ENCODE peak calls at places on chromosomes 4 and X, in ten cellular contexts. One of them, this sample, is unnamed.
A peak's percentile ranks its signal among the peaks of the same experiment; 100 is the strongest.

GRCh38 chr4:80361329-80361900 is 25.9 kb downstream of the CFAP299 start:
- DNase-seq in PC-3: peak; percentile 68
- DNase-seq in GM03348: peak; percentile 43
- DNase-seq in astrocyte of the spinal cord: peak; percentile 40
- DNase-seq in left colon: no peak
- DNase-seq in heart left ventricle: no peak
- DNase-seq in stimulated activated CD8-positive, alpha-beta memory T cell treated with anti-CD3 and anti-CD28 coated beads, Interleukin-7, amount 100 ng/mL, for 4 hours: no peak
- DNase-seq in A172: peak; percentile 6
- DNase-seq in SHP77: no peak
- DNase-seq in stimulated activated CD4-positive, alpha-beta T cell treated with anti-CD3 and anti-CD28 coated beads, Interleukin-4, amount 100 ng/mL, for 48 hours: no peak
- DNase-seq in this sample: no peak

GRCh38 chr4:35993606-35994005 is 250.7 kb downstream of the ARAP2 start:
- DNase-seq in PC-3: no peak
- DNase-seq in GM03348: no peak
- DNase-seq in astrocyte of the spinal cord: no peak
- DNase-seq in left colon: no peak
- DNase-seq in heart left ventricle: no peak
- DNase-seq in stimulated activated CD8-positive, alpha-beta memory T cell treated with anti-CD3 and anti-CD28 coated beads, Interleukin-7, amount 100 ng/mL, for 4 hours: no peak
- DNase-seq in A172: no peak
- DNase-seq in SHP77: no peak
- DNase-seq in stimulated activated CD4-positive, alpha-beta T cell treated with anti-CD3 and anti-CD28 coated beads, Interleukin-4, amount 100 ng/mL, for 48 hours: no peak
- DNase-seq in this sample: no peak

GRCh38 chr4:53804719-53805118 is 213.4 kb upstream of the LNX1 start:
- DNase-seq in PC-3: peak; percentile 70
- DNase-seq in GM03348: peak; percentile 23
- DNase-seq in astrocyte of the spinal cord: no peak
- DNase-seq in left colon: peak; percentile 36
- DNase-seq in heart left ventricle: no peak
- DNase-seq in stimulated activated CD8-positive, alpha-beta memory T cell treated with anti-CD3 and anti-CD28 coated beads, Interleukin-7, amount 100 ng/mL, for 4 hours: no peak
- DNase-seq in A172: peak; percentile 30
- DNase-seq in SHP77: no peak
- DNase-seq in stimulated activated CD4-positive, alpha-beta T cell treated with anti-CD3 and anti-CD28 coated beads, Interleukin-4, amount 100 ng/mL, for 48 hours: peak; percentile 4
- DNase-seq in this sample: no peak

GRCh38 chr4:27666943-27667342 is 806.3 kb downstream of the STIM2 start:
- DNase-seq in PC-3: peak; percentile 39
- DNase-seq in GM03348: peak; percentile 4
- DNase-seq in astrocyte of the spinal cord: no peak
- DNase-seq in left colon: no peak
- DNase-seq in heart left ventricle: no peak
- DNase-seq in stimulated activated CD8-positive, alpha-beta memory T cell treated with anti-CD3 and anti-CD28 coated beads, Interleukin-7, amount 100 ng/mL, for 4 hours: no peak
- DNase-seq in A172: peak; percentile 5
- DNase-seq in SHP77: no peak
- DNase-seq in stimulated activated CD4-positive, alpha-beta T cell treated with anti-CD3 and anti-CD28 coated beads, Interleukin-4, amount 100 ng/mL, for 48 hours: no peak
- DNase-seq in this sample: no peak

GRCh38 chr4:140826701-140827027 is 70.5 kb upstream of the TBC1D9 start:
- DNase-seq in PC-3: no peak
- DNase-seq in GM03348: no peak
- DNase-seq in astrocyte of the spinal cord: no peak
- DNase-seq in left colon: no peak
- DNase-seq in heart left ventricle: no peak
- DNase-seq in stimulated activated CD8-positive, alpha-beta memory T cell treated with anti-CD3 and anti-CD28 coated beads, Interleukin-7, amount 100 ng/mL, for 4 hours: no peak
- DNase-seq in A172: no peak
- DNase-seq in SHP77: no peak
- DNase-seq in stimulated activated CD4-positive, alpha-beta T cell treated with anti-CD3 and anti-CD28 coated beads, Interleukin-4, amount 100 ng/mL, for 48 hours: no peak
- DNase-seq in this sample: no peak

GRCh38 chr4:108881190-108881589 is 118.3 kb upstream of the ETNPPL start:
- DNase-seq in PC-3: no peak
- DNase-seq in GM03348: peak; percentile 47
- DNase-seq in astrocyte of the spinal cord: peak; percentile 69
- DNase-seq in left colon: no peak
- DNase-seq in heart left ventricle: no peak
- DNase-seq in stimulated activated CD8-positive, alpha-beta memory T cell treated with anti-CD3 and anti-CD28 coated beads, Interleukin-7, amount 100 ng/mL, for 4 hours: no peak
- DNase-seq in A172: peak; percentile 95
- DNase-seq in SHP77: no peak
- DNase-seq in stimulated activated CD4-positive, alpha-beta T cell treated with anti-CD3 and anti-CD28 coated beads, Interleukin-4, amount 100 ng/mL, for 48 hours: no peak
- DNase-seq in this sample: no peak

GRCh38 chr4:56314207-56314915 is 72.9 kb downstream of the AASDH start:
- DNase-seq in PC-3: no peak
- DNase-seq in GM03348: no peak
- DNase-seq in astrocyte of the spinal cord: no peak
- DNase-seq in left colon: no peak
- DNase-seq in heart left ventricle: no peak
- DNase-seq in stimulated activated CD8-positive, alpha-beta memory T cell treated with anti-CD3 and anti-CD28 coated beads, Interleukin-7, amount 100 ng/mL, for 4 hours: no peak
- DNase-seq in A172: no peak
- DNase-seq in SHP77: no peak
- DNase-seq in stimulated activated CD4-positive, alpha-beta T cell treated with anti-CD3 and anti-CD28 coated beads, Interleukin-4, amount 100 ng/mL, for 48 hours: no peak
- DNase-seq in this sample: no peak

GRCh38 chr4:150090836-150091235 is 12.6 kb downstream of the DCLK2 start:
- DNase-seq in PC-3: no peak
- DNase-seq in GM03348: no peak
- DNase-seq in astrocyte of the spinal cord: peak; percentile 82
- DNase-seq in left colon: no peak
- DNase-seq in heart left ventricle: no peak
- DNase-seq in stimulated activated CD8-positive, alpha-beta memory T cell treated with anti-CD3 and anti-CD28 coated beads, Interleukin-7, amount 100 ng/mL, for 4 hours: no peak
- DNase-seq in A172: no peak
- DNase-seq in SHP77: no peak
- DNase-seq in stimulated activated CD4-positive, alpha-beta T cell treated with anti-CD3 and anti-CD28 coated beads, Interleukin-4, amount 100 ng/mL, for 48 hours: no peak
- DNase-seq in this sample: no peak

GRCh38 chr4:148893095-148893494 is 450.9 kb upstream of the NR3C2 start:
- DNase-seq in PC-3: no peak
- DNase-seq in GM03348: no peak
- DNase-seq in astrocyte of the spinal cord: no peak
- DNase-seq in left colon: no peak
- DNase-seq in heart left ventricle: no peak
- DNase-seq in stimulated activated CD8-positive, alpha-beta memory T cell treated with anti-CD3 and anti-CD28 coated beads, Interleukin-7, amount 100 ng/mL, for 4 hours: no peak
- DNase-seq in A172: no peak
- DNase-seq in SHP77: no peak
- DNase-seq in stimulated activated CD4-positive, alpha-beta T cell treated with anti-CD3 and anti-CD28 coated beads, Interleukin-4, amount 100 ng/mL, for 48 hours: no peak
- DNase-seq in this sample: no peak

GRCh38 chr4:28451346-28451745 is 1590.7 kb downstream of the STIM2 start:
- DNase-seq in PC-3: no peak
- DNase-seq in GM03348: no peak
- DNase-seq in astrocyte of the spinal cord: no peak
- DNase-seq in left colon: no peak
- DNase-seq in heart left ventricle: no peak
- DNase-seq in stimulated activated CD8-positive, alpha-beta memory T cell treated with anti-CD3 and anti-CD28 coated beads, Interleukin-7, amount 100 ng/mL, for 4 hours: no peak
- DNase-seq in A172: no peak
- DNase-seq in SHP77: no peak
- DNase-seq in stimulated activated CD4-positive, alpha-beta T cell treated with anti-CD3 and anti-CD28 coated beads, Interleukin-4, amount 100 ng/mL, for 48 hours: no peak
- DNase-seq in this sample: no peak

GRCh38 chr4:81030617-81031388 is at the start of gene BMP3:
- DNase-seq in PC-3: peak; percentile 54
- DNase-seq in GM03348: peak; percentile 33
- DNase-seq in astrocyte of the spinal cord: peak; percentile 42
- DNase-seq in left colon: peak; percentile 75
- DNase-seq in heart left ventricle: no peak
- DNase-seq in stimulated activated CD8-positive, alpha-beta memory T cell treated with anti-CD3 and anti-CD28 coated beads, Interleukin-7, amount 100 ng/mL, for 4 hours: no peak
- DNase-seq in A172: no peak
- DNase-seq in SHP77: no peak
- DNase-seq in stimulated activated CD4-positive, alpha-beta T cell treated with anti-CD3 and anti-CD28 coated beads, Interleukin-4, amount 100 ng/mL, for 48 hours: no peak
- DNase-seq in this sample: no peak

GRCh38 chr4:101347557-101348366 is 436 bp upstream of the PPP3CA start:
- DNase-seq in PC-3: peak; percentile 91
- DNase-seq in GM03348: peak; percentile 100
- DNase-seq in astrocyte of the spinal cord: peak; percentile 98
- DNase-seq in left colon: peak; percentile 99
- DNase-seq in heart left ventricle: peak; percentile 99
- DNase-seq in stimulated activated CD8-positive, alpha-beta memory T cell treated with anti-CD3 and anti-CD28 coated beads, Interleukin-7, amount 100 ng/mL, for 4 hours: peak; percentile 98
- DNase-seq in A172: peak; percentile 87
- DNase-seq in SHP77: peak; percentile 79
- DNase-seq in stimulated activated CD4-positive, alpha-beta T cell treated with anti-CD3 and anti-CD28 coated beads, Interleukin-4, amount 100 ng/mL, for 48 hours: peak; percentile 98
- DNase-seq in this sample: peak; percentile 30

GRCh38 chr4:122992111-122992510 is 69.7 kb upstream of the NUDT6 start:
- DNase-seq in PC-3: peak; percentile 44
- DNase-seq in GM03348: peak; percentile 16
- DNase-seq in astrocyte of the spinal cord: no peak
- DNase-seq in left colon: no peak
- DNase-seq in heart left ventricle: no peak
- DNase-seq in stimulated activated CD8-positive, alpha-beta memory T cell treated with anti-CD3 and anti-CD28 coated beads, Interleukin-7, amount 100 ng/mL, for 4 hours: no peak
- DNase-seq in A172: no peak
- DNase-seq in SHP77: no peak
- DNase-seq in stimulated activated CD4-positive, alpha-beta T cell treated with anti-CD3 and anti-CD28 coated beads, Interleukin-4, amount 100 ng/mL, for 48 hours: no peak
- DNase-seq in this sample: no peak

GRCh38 chr4:91113130-91113706 is 986.0 kb downstream of the CCSER1 start:
- DNase-seq in PC-3: peak; percentile 50
- DNase-seq in GM03348: peak; percentile 12
- DNase-seq in astrocyte of the spinal cord: peak; percentile 32
- DNase-seq in left colon: no peak
- DNase-seq in heart left ventricle: no peak
- DNase-seq in stimulated activated CD8-positive, alpha-beta memory T cell treated with anti-CD3 and anti-CD28 coated beads, Interleukin-7, amount 100 ng/mL, for 4 hours: no peak
- DNase-seq in A172: peak; percentile 32
- DNase-seq in SHP77: no peak
- DNase-seq in stimulated activated CD4-positive, alpha-beta T cell treated with anti-CD3 and anti-CD28 coated beads, Interleukin-4, amount 100 ng/mL, for 48 hours: no peak
- DNase-seq in this sample: no peak

GRCh38 chr4:151340751-151341385 is 15.5 kb upstream of the SH3D19 start:
- DNase-seq in PC-3: no peak
- DNase-seq in GM03348: no peak
- DNase-seq in astrocyte of the spinal cord: peak; percentile 30
- DNase-seq in left colon: no peak
- DNase-seq in heart left ventricle: no peak
- DNase-seq in stimulated activated CD8-positive, alpha-beta memory T cell treated with anti-CD3 and anti-CD28 coated beads, Interleukin-7, amount 100 ng/mL, for 4 hours: no peak
- DNase-seq in A172: no peak
- DNase-seq in SHP77: no peak
- DNase-seq in stimulated activated CD4-positive, alpha-beta T cell treated with anti-CD3 and anti-CD28 coated beads, Interleukin-4, amount 100 ng/mL, for 48 hours: no peak
- DNase-seq in this sample: no peak

GRCh38 chr4:8580321-8581093 is at the start of gene GPR78:
- DNase-seq in PC-3: peak; percentile 20
- DNase-seq in GM03348: peak; percentile 87
- DNase-seq in astrocyte of the spinal cord: peak; percentile 39
- DNase-seq in left colon: peak; percentile 23
- DNase-seq in heart left ventricle: peak; percentile 55
- DNase-seq in stimulated activated CD8-positive, alpha-beta memory T cell treated with anti-CD3 and anti-CD28 coated beads, Interleukin-7, amount 100 ng/mL, for 4 hours: no peak
- DNase-seq in A172: no peak
- DNase-seq in SHP77: no peak
- DNase-seq in stimulated activated CD4-positive, alpha-beta T cell treated with anti-CD3 and anti-CD28 coated beads, Interleukin-4, amount 100 ng/mL, for 48 hours: peak; percentile 47
- DNase-seq in this sample: no peak

GRCh38 chr4:98722000-98722399 is 63.6 kb upstream of the TSPAN5 start:
- DNase-seq in PC-3: peak; percentile 81
- DNase-seq in GM03348: no peak
- DNase-seq in astrocyte of the spinal cord: no peak
- DNase-seq in left colon: no peak
- DNase-seq in heart left ventricle: no peak
- DNase-seq in stimulated activated CD8-positive, alpha-beta memory T cell treated with anti-CD3 and anti-CD28 coated beads, Interleukin-7, amount 100 ng/mL, for 4 hours: no peak
- DNase-seq in A172: no peak
- DNase-seq in SHP77: no peak
- DNase-seq in stimulated activated CD4-positive, alpha-beta T cell treated with anti-CD3 and anti-CD28 coated beads, Interleukin-4, amount 100 ng/mL, for 48 hours: no peak
- DNase-seq in this sample: no peak

GRCh38 chrX:3748052-3748559 is 34.7 kb upstream of the PRKX start:
- DNase-seq in PC-3: no peak
- DNase-seq in GM03348: no peak
- DNase-seq in astrocyte of the spinal cord: no peak
- DNase-seq in left colon: no peak
- DNase-seq in heart left ventricle: no peak
- DNase-seq in stimulated activated CD8-positive, alpha-beta memory T cell treated with anti-CD3 and anti-CD28 coated beads, Interleukin-7, amount 100 ng/mL, for 4 hours: no peak
- DNase-seq in A172: no peak
- DNase-seq in SHP77: no peak
- DNase-seq in stimulated activated CD4-positive, alpha-beta T cell treated with anti-CD3 and anti-CD28 coated beads, Interleukin-4, amount 100 ng/mL, for 48 hours: no peak
- DNase-seq in this sample: no peak

GRCh38 chr4:6765703-6766102 is 16.8 kb upstream of the KIAA0232 start:
- DNase-seq in PC-3: no peak
- DNase-seq in GM03348: no peak
- DNase-seq in astrocyte of the spinal cord: no peak
- DNase-seq in left colon: no peak
- DNase-seq in heart left ventricle: no peak
- DNase-seq in stimulated activated CD8-positive, alpha-beta memory T cell treated with anti-CD3 and anti-CD28 coated beads, Interleukin-7, amount 100 ng/mL, for 4 hours: no peak
- DNase-seq in A172: no peak
- DNase-seq in SHP77: no peak
- DNase-seq in stimulated activated CD4-positive, alpha-beta T cell treated with anti-CD3 and anti-CD28 coated beads, Interleukin-4, amount 100 ng/mL, for 48 hours: no peak
- DNase-seq in this sample: no peak

GRCh38 chrX:136336623-136337022 is 35.9 kb downstream of the ADGRG4 start:
- DNase-seq in PC-3: no peak
- DNase-seq in GM03348: no peak
- DNase-seq in astrocyte of the spinal cord: no peak
- DNase-seq in left colon: no peak
- DNase-seq in heart left ventricle: no peak
- DNase-seq in stimulated activated CD8-positive, alpha-beta memory T cell treated with anti-CD3 and anti-CD28 coated beads, Interleukin-7, amount 100 ng/mL, for 4 hours: no peak
- DNase-seq in A172: no peak
- DNase-seq in SHP77: no peak
- DNase-seq in stimulated activated CD4-positive, alpha-beta T cell treated with anti-CD3 and anti-CD28 coated beads, Interleukin-4, amount 100 ng/mL, for 48 hours: no peak
- DNase-seq in this sample: no peak

GRCh38 chr4:13645075-13645474 is 17.6 kb upstream of the BOD1L1 start:
- DNase-seq in PC-3: no peak
- DNase-seq in GM03348: no peak
- DNase-seq in astrocyte of the spinal cord: no peak
- DNase-seq in left colon: no peak
- DNase-seq in heart left ventricle: no peak
- DNase-seq in stimulated activated CD8-positive, alpha-beta memory T cell treated with anti-CD3 and anti-CD28 coated beads, Interleukin-7, amount 100 ng/mL, for 4 hours: no peak
- DNase-seq in A172: no peak
- DNase-seq in SHP77: no peak
- DNase-seq in stimulated activated CD4-positive, alpha-beta T cell treated with anti-CD3 and anti-CD28 coated beads, Interleukin-4, amount 100 ng/mL, for 48 hours: no peak
- DNase-seq in this sample: no peak

GRCh38 chr4:113772319-113772718 is 10.8 kb upstream of the CAMK2D start:
- DNase-seq in PC-3: no peak
- DNase-seq in GM03348: no peak
- DNase-seq in astrocyte of the spinal cord: no peak
- DNase-seq in left colon: no peak
- DNase-seq in heart left ventricle: no peak
- DNase-seq in stimulated activated CD8-positive, alpha-beta memory T cell treated with anti-CD3 and anti-CD28 coated beads, Interleukin-7, amount 100 ng/mL, for 4 hours: no peak
- DNase-seq in A172: no peak
- DNase-seq in SHP77: no peak
- DNase-seq in stimulated activated CD4-positive, alpha-beta T cell treated with anti-CD3 and anti-CD28 coated beads, Interleukin-4, amount 100 ng/mL, for 48 hours: no peak
- DNase-seq in this sample: no peak

GRCh38 chr4:5619913-5620625 is 88.3 kb downstream of the EVC2 start:
- DNase-seq in PC-3: no peak
- DNase-seq in GM03348: no peak
- DNase-seq in astrocyte of the spinal cord: no peak
- DNase-seq in left colon: no peak
- DNase-seq in heart left ventricle: no peak
- DNase-seq in stimulated activated CD8-positive, alpha-beta memory T cell treated with anti-CD3 and anti-CD28 coated beads, Interleukin-7, amount 100 ng/mL, for 4 hours: no peak
- DNase-seq in A172: no peak
- DNase-seq in SHP77: no peak
- DNase-seq in stimulated activated CD4-positive, alpha-beta T cell treated with anti-CD3 and anti-CD28 coated beads, Interleukin-4, amount 100 ng/mL, for 48 hours: no peak
- DNase-seq in this sample: no peak

GRCh38 chr4:4302001-4302400 is 11.9 kb downstream of the ZBTB49 start:
- DNase-seq in PC-3: no peak
- DNase-seq in GM03348: no peak
- DNase-seq in astrocyte of the spinal cord: no peak
- DNase-seq in left colon: no peak
- DNase-seq in heart left ventricle: no peak
- DNase-seq in stimulated activated CD8-positive, alpha-beta memory T cell treated with anti-CD3 and anti-CD28 coated beads, Interleukin-7, amount 100 ng/mL, for 4 hours: no peak
- DNase-seq in A172: no peak
- DNase-seq in SHP77: no peak
- DNase-seq in stimulated activated CD4-positive, alpha-beta T cell treated with anti-CD3 and anti-CD28 coated beads, Interleukin-4, amount 100 ng/mL, for 48 hours: no peak
- DNase-seq in this sample: no peak

GRCh38 chrX:150544222-150544787 is 24.1 kb upstream of the MTM1 start:
- DNase-seq in PC-3: peak; percentile 30
- DNase-seq in GM03348: no peak
- DNase-seq in astrocyte of the spinal cord: no peak
- DNase-seq in left colon: no peak
- DNase-seq in heart left ventricle: no peak
- DNase-seq in stimulated activated CD8-positive, alpha-beta memory T cell treated with anti-CD3 and anti-CD28 coated beads, Interleukin-7, amount 100 ng/mL, for 4 hours: no peak
- DNase-seq in A172: no peak
- DNase-seq in SHP77: no peak
- DNase-seq in stimulated activated CD4-positive, alpha-beta T cell treated with anti-CD3 and anti-CD28 coated beads, Interleukin-4, amount 100 ng/mL, for 48 hours: no peak
- DNase-seq in this sample: no peak

GRCh38 chr4:162234595-162234994 is 70.8 kb upstream of the FSTL5 start:
- DNase-seq in PC-3: no peak
- DNase-seq in GM03348: no peak
- DNase-seq in astrocyte of the spinal cord: no peak
- DNase-seq in left colon: no peak
- DNase-seq in heart left ventricle: no peak
- DNase-seq in stimulated activated CD8-positive, alpha-beta memory T cell treated with anti-CD3 and anti-CD28 coated beads, Interleukin-7, amount 100 ng/mL, for 4 hours: no peak
- DNase-seq in A172: no peak
- DNase-seq in SHP77: no peak
- DNase-seq in stimulated activated CD4-positive, alpha-beta T cell treated with anti-CD3 and anti-CD28 coated beads, Interleukin-4, amount 100 ng/mL, for 48 hours: no peak
- DNase-seq in this sample: no peak

GRCh38 chrX:119984652-119985051 is 41.1 kb upstream of the NKAP start:
- DNase-seq in PC-3: peak; percentile 50
- DNase-seq in GM03348: no peak
- DNase-seq in astrocyte of the spinal cord: no peak
- DNase-seq in left colon: no peak
- DNase-seq in heart left ventricle: no peak
- DNase-seq in stimulated activated CD8-positive, alpha-beta memory T cell treated with anti-CD3 and anti-CD28 coated beads, Interleukin-7, amount 100 ng/mL, for 4 hours: no peak
- DNase-seq in A172: no peak
- DNase-seq in SHP77: no peak
- DNase-seq in stimulated activated CD4-positive, alpha-beta T cell treated with anti-CD3 and anti-CD28 coated beads, Interleukin-4, amount 100 ng/mL, for 48 hours: no peak
- DNase-seq in this sample: no peak

GRCh38 chrX:70332600-70332999 is 42.7 kb downstream of the KIF4A start:
- DNase-seq in PC-3: no peak
- DNase-seq in GM03348: no peak
- DNase-seq in astrocyte of the spinal cord: no peak
- DNase-seq in left colon: no peak
- DNase-seq in heart left ventricle: no peak
- DNase-seq in stimulated activated CD8-positive, alpha-beta memory T cell treated with anti-CD3 and anti-CD28 coated beads, Interleukin-7, amount 100 ng/mL, for 4 hours: no peak
- DNase-seq in A172: peak; percentile 1
- DNase-seq in SHP77: no peak
- DNase-seq in stimulated activated CD4-positive, alpha-beta T cell treated with anti-CD3 and anti-CD28 coated beads, Interleukin-4, amount 100 ng/mL, for 48 hours: no peak
- DNase-seq in this sample: no peak